ENCODE peak calls at places on chromosomes 5 and 9, in six cellular contexts. U, A, I, X, R and H are unnamed samples. For H3K4me1 and H3K27me3, the result is how much of the 10 kb centered on the place peaks cover.

GRCh38 chr5:76083555-76084495 is 642 bp downstream of the SV2C start:
- DNase-seq in U (peak), A (no peak), I (no peak), X (no peak), R (no peak), H (no peak)

GRCh38 chr5:122500245-122501086 is 188.4 kb downstream of the SNCAIP start:
- DNase-seq in U (no peak), A (no peak), I (no peak), X (peak), R (no peak), H (peak)

GRCh38 chr5:96875805-96876291 is 452 bp upstream of the ERAP2 start:
- DNase-seq in U (no peak), A (peak), I (no peak), X (no peak), R (peak), H (peak)

GRCh38 chr5:159971931-159972461 is 36.9 kb upstream of the TTC1 start:
- DNase-seq in U (no peak), A (no peak), I (no peak), X (no peak), R (no peak), H (no peak)

GRCh38 chr5:2736872-2737271 is 14.6 kb downstream of the IRX2 start:
- DNase-seq in U (no peak), A (no peak), I (no peak), X (peak), R (no peak), H (peak)

GRCh38 chr5:58412932-58413331 is 47.0 kb downstream of the PLK2 start:
- DNase-seq in U (no peak), A (no peak), I (no peak), X (no peak), R (no peak), H (no peak)

GRCh38 chr5:142627371-142628217 is 58.3 kb downstream of the FGF1 start:
- DNase-seq in U (no peak), A (no peak), I (no peak), X (no peak), R (no peak), H (no peak)

GRCh38 chr5:113278976-113279375 is 155.8 kb downstream of the TSSK1B start:
- DNase-seq in U (no peak), A (no peak), I (no peak), X (no peak), R (no peak), H (no peak)

GRCh38 chr5:115577329-115577728 is 24.9 kb downstream of the TICAM2 start:
- DNase-seq in U (no peak), A (no peak), I (no peak), X (no peak), R (no peak), H (no peak)

GRCh38 chr5:30572279-30572678 is 621.2 kb upstream of the CDH6 start:
- DNase-seq in U (no peak), A (no peak), I (no peak), X (no peak), R (no peak), H (peak)

GRCh38 chr9:91949293-91949945 is 609 bp downstream of the ROR2 start:
- DNase-seq in U (no peak), A (no peak), I (no peak), X (peak), R (no peak), H (no peak)

GRCh38 chr9:121772600-121773285 is 121.3 kb downstream of the DAB2IP start:
- DNase-seq in U (peak), A (no peak), I (no peak), X (peak), R (no peak), H (no peak)

GRCh38 chr5:136750507-136750906 is 385.2 kb upstream of the TRPC7 start:
- DNase-seq in U (no peak), A (no peak), I (no peak), X (no peak), R (no peak), H (no peak)

GRCh38 chr9:132733133-132733815 is 63.0 kb downstream of the GTF3C4 start:
- DNase-seq in U (no peak), A (no peak), I (no peak), X (no peak), R (no peak), H (no peak)

GRCh38 chr5:35246928-35247644 is 16.8 kb upstream of the PRLR start:
- DNase-seq in U (no peak), A (no peak), I (no peak), X (no peak), R (no peak), H (no peak)

GRCh38 chr5:137393196-137393993 is 105.7 kb downstream of the SPOCK1 start:
- DNase-seq in U (no peak), A (no peak), I (no peak), X (no peak), R (no peak), H (no peak)

GRCh38 chr5:81424728-81425127 is 30.8 kb upstream of the ACOT12 start:
- DNase-seq in U (no peak), A (no peak), I (no peak), X (no peak), R (no peak), H (no peak)

GRCh38 chr9:18379073-18379811 is 94.7 kb upstream of the ADAMTSL1 start:
- DNase-seq in U (no peak), A (no peak), I (no peak), X (no peak), R (no peak), H (no peak)

GRCh38 chr9:134407123-134407779 is 81.0 kb downstream of the RXRA start:
- DNase-seq in U (peak), A (peak), I (peak), X (peak), R (peak), H (peak)

GRCh38 chr5:115977096-115977495 is 14.8 kb downstream of the LVRN start:
- DNase-seq in U (no peak), A (no peak), I (peak), X (no peak), R (no peak), H (no peak)

GRCh38 chr5:145976431-145977155 is 40.2 kb downstream of the SH3RF2 start:
- DNase-seq in U (no peak), A (no peak), I (no peak), X (no peak), R (no peak), H (no peak)

GRCh38 chr5:165405340-165405739 is 1899.9 kb downstream of the MAT2B start:
- DNase-seq in U (no peak), A (no peak), I (no peak), X (no peak), R (no peak), H (no peak)

GRCh38 chr9:91047993-91048607 is 246.5 kb downstream of the SYK start:
- DNase-seq in U (no peak), A (no peak), I (no peak), X (no peak), R (no peak), H (no peak)

GRCh38 chr5:107808671-107809137 is 138.0 kb upstream of the EFNA5 start:
- DNase-seq in U (no peak), A (no peak), I (no peak), X (no peak), R (no peak), H (peak)

GRCh38 chr5:168260353-168261211 is 30.9 kb upstream of the WWC1 start:
- DNase-seq in U (no peak), A (no peak), I (no peak), X (no peak), R (no peak), H (no peak)

GRCh38 chr9:136059851-136060670 is 35.0 kb downstream of the NACC2 start:
- DNase-seq in U (peak), A (no peak), I (no peak), X (peak), R (no peak), H (no peak)

GRCh38 chr5:175629793-175630192 is 28.1 kb upstream of the HRH2 start:
- DNase-seq in U (no peak), A (no peak), I (no peak), X (no peak), R (no peak), H (no peak)

GRCh38 chr9:108534741-108535140 is 321.0 kb downstream of the ACTL7B start:
- DNase-seq in U (no peak), A (no peak), I (no peak), X (no peak), R (no peak), H (no peak)

GRCh38 chr5:14364096-14364495 is 217.5 kb upstream of the OTULINL start:
- DNase-seq in U (no peak), A (no peak), I (no peak), X (no peak), R (peak), H (no peak)

GRCh38 chr5:52985306-52985705 is 3.8 kb upstream of the ITGA2 start:
- DNase-seq in U (no peak), A (no peak), I (no peak), X (no peak), R (no peak), H (no peak)

GRCh38 chr5:55104036-55104767 is 1.8 kb downstream of the GZMA start:
- DNase-seq in U (no peak), A (no peak), I (no peak), X (no peak), R (no peak), H (no peak)

GRCh38 chr9:78213696-78214095 is 22.2 kb upstream of the CEP78 start:
- DNase-seq in U (no peak), A (no peak), I (no peak), X (no peak), R (peak), H (no peak)

GRCh38 chr5:59193616-59194319 is 610.9 kb downstream of the RAB3C start:
- DNase-seq in U (no peak), A (no peak), I (no peak), X (peak), R (no peak), H (no peak)

GRCh38 chr9:111978616-111979015 is 82.0 kb downstream of the UGCG start:
- DNase-seq in U (no peak), A (no peak), I (no peak), X (no peak), R (no peak), H (no peak)

GRCh38 chr5:162939962-162940361 is 497.4 kb upstream of the CCNG1 start:
- DNase-seq in U (no peak), A (no peak), I (no peak), X (no peak), R (no peak), H (peak)

GRCh38 chr5:180315762-180316212 is 23.9 kb upstream of the MAPK9 start:
- DNase-seq in U (peak), A (peak), I (no peak), X (no peak), R (peak), H (no peak)

GRCh38 chr5:177099422-177100093 is 12.8 kb downstream of the FGFR4 start:
- DNase-seq in U (no peak), A (no peak), I (no peak), X (no peak), R (no peak), H (no peak)

GRCh38 chr5:23405316-23406068 is 101.9 kb upstream of the PRDM9 start:
- DNase-seq in U (no peak), A (no peak), I (no peak), X (no peak), R (no peak), H (no peak)

GRCh38 chr9:95070549-95071021 is 246.9 kb downstream of the FANCC start:
- DNase-seq in U (no peak), A (no peak), I (no peak), X (peak), R (no peak), H (no peak)

DNA sequence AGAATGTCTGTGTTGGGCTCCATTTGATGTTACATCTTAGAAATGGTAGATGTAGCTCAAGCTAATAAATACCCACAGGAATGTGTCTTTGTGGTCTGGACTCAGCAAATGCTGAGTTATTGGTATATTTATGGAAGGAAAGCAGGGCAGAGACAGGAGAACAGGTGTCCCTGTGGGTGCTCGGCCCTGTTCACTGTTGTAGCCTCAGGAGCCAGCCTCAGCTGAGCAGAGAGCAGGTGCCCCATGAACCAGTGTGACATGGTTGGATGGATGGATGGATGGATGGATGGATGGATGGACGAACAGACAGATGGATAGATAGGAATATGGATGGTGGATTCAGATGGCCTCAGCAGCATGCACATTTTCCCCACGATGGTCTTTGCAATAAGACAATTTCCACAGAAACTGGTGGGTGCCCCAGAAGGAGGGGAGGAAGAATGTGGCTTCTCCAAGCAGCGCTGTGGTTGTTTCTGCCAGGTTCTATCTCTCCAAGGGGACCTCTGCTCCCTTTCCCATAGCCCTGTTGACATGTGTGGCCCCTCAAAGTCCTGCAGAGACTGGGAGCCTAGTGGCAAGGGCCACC is 8.2 kb upstream of the IRF1 start:
- DNase-seq in U (no peak), A (no peak), I (no peak), X (no peak), R (no peak), H (no peak)
- H3K4me1 ChIP-seq in U (half or more), A (half or more), I (under half), X (under half), R (half or more), H (under half)

GRCh38 chr5:173745123-173745522 is 128.7 kb upstream of the BOD1 start:
- DNase-seq in U (peak), A (no peak), I (peak), X (no peak), R (no peak), H (no peak)
- H3K4me3 ChIP-seq in U (peak), A (no peak), I (no peak), X (no peak), R (no peak), H (no peak)

GRCh38 chr9:105157178-105157583 is 87.3 kb upstream of the SLC44A1 start:
- DNase-seq in U (peak), A (no peak), I (no peak), X (peak), R (peak), H (peak)

GRCh38 chr9:105154723-105155191 is 89.7 kb upstream of the SLC44A1 start:
- DNase-seq in U (no peak), A (no peak), I (no peak), X (no peak), R (no peak), H (no peak)

GRCh38 chr9:105158020-105158419 is 86.4 kb upstream of the SLC44A1 start:
- DNase-seq in U (no peak), A (no peak), I (no peak), X (no peak), R (no peak), H (no peak)

GRCh38 chr9:105158898-105159297 is 85.6 kb upstream of the SLC44A1 start:
- DNase-seq in U (no peak), A (no peak), I (no peak), X (no peak), R (no peak), H (no peak)
- H3K27me3 ChIP-seq in U (under half), A (under half), I (under half), X (under half), R (under half), H (under half)

GRCh38 chr9:130330202-130330601 is 64.6 kb downstream of the HMCN2 start:
- DNase-seq in U (no peak), A (no peak), I (no peak), X (no peak), R (no peak), H (no peak)

GRCh38 chr9:130333041-130334040 is 67.8 kb downstream of the HMCN2 start:
- DNase-seq in U (peak), A (no peak), I (no peak), X (peak), R (no peak), H (no peak)

GRCh38 chr9:130331061-130331460 is 65.5 kb downstream of the HMCN2 start:
- DNase-seq in U (no peak), A (no peak), I (no peak), X (no peak), R (no peak), H (no peak)

GRCh38 chr9:130331573-130331972 is 66.0 kb downstream of the HMCN2 start:
- DNase-seq in U (no peak), A (no peak), I (no peak), X (peak), R (no peak), H (no peak)

GRCh38 chr9:130332384-130332926 is 66.9 kb downstream of the HMCN2 start:
- DNase-seq in U (peak), A (no peak), I (no peak), X (peak), R (no peak), H (no peak)
- H3K4me1 ChIP-seq in U (under half), A (under half), I (under half), X (under half), R (under half), H (under half)

GRCh38 chr5:61731946-61732314 is 399.9 kb downstream of the ZSWIM6 start:
- DNase-seq in U (no peak), A (no peak), I (no peak), X (no peak), R (no peak), H (no peak)
- H3K4me3 ChIP-seq in U (no peak), A (no peak), I (no peak), X (no peak), R (no peak), H (no peak)

DNA sequence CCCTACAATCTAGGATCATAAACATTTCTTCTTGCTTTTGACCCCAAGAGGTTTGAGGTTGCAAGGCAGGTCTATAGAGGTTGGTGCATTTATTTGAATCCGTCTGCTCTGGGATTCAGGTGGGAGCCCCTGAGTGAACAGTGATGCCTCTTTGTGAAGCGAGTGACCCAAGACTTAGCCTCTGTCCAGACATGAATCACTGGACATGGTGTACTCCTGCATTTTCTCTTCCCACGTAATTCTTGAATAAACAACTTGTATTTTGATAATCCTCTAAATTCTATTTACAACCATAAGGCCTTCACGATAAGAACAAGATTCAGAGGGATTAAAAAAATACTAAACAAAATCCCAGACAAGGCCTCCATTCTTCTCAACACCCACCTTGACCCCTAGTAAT is 67.5 kb upstream of the PLPP6 start:
- DNase-seq in U (no peak), A (no peak), I (no peak), X (no peak), R (no peak), H (no peak)
- H3K27me3 ChIP-seq in U (under half), A (under half), I (under half), X (under half), R (under half), H (under half)